ENCODE peak calls at places on chromosome 6, in six cellular contexts. H is foreskin fibroblast, K is heart right ventricle, T is GM06990, P is AG04449, L is brain microvascular endothelial cell. O is an unnamed sample.

GRCh38 chr6:30684386-30685156 is 1.9 kb downstream of the PPP1R18 start:
- DNase-seq in L (no peak), K (peak; percentile 60), H (peak; percentile 67), T (peak; percentile 36), P (no peak), O (no peak)

GRCh38 chr6:125747589-125748533 is 1.6 kb upstream of the HEY2 start:
- DNase-seq in T (peak; percentile 45), H (peak; percentile 30), L (no peak), P (no peak), K (peak; percentile 48), O (no peak)

GRCh38 chr6:17490724-17491123 is 97.3 kb downstream of the CAP2 start:
- DNase-seq in L (no peak), K (no peak), H (no peak), P (no peak), T (no peak), O (no peak)

GRCh38 chr6:11744753-11745152 is 33.9 kb downstream of the ADTRP start:
- DNase-seq in L (peak; percentile 52), K (peak; percentile 84), H (peak; percentile 77), P (no peak), T (no peak), O (peak; percentile 52)

GRCh38 chr6:30227242-30227722 is 14.1 kb upstream of the TRIM26 start:
- DNase-seq in H (no peak), P (no peak), K (no peak), T (no peak), L (no peak), O (no peak)

GRCh38 chr6:105495515-105495914 is 92.6 kb upstream of the PREP start:
- DNase-seq in L (no peak), H (no peak), T (no peak), P (no peak), K (no peak), O (no peak)

GRCh38 chr6:106511274-106512047 is 117.8 kb downstream of the RTN4IP1 start:
- DNase-seq in T (peak; percentile 51), K (no peak), P (no peak), L (no peak), H (peak; percentile 83), O (no peak)

GRCh38 chr6:6319947-6320811 is at the start of gene F13A1:
- DNase-seq in T (peak; percentile 29), L (no peak), P (no peak), K (no peak), H (no peak), O (no peak)

GRCh38 chr6:165515963-165516624 is 146.9 kb downstream of the PDE10A start:
- DNase-seq in H (no peak), P (no peak), T (no peak), L (peak; percentile 25), K (no peak), O (no peak)

GRCh38 chr6:8215631-8216030 is 113.3 kb upstream of the EEF1E1 start:
- DNase-seq in T (no peak), L (peak; percentile 40), P (peak; percentile 29), H (peak; percentile 84), K (no peak), O (peak; percentile 45)

GRCh38 chr6:13305256-13305650 is 23.1 kb downstream of the TBC1D7 start:
- DNase-seq in P (no peak), L (no peak), K (no peak), H (no peak), T (no peak), O (no peak)

GRCh38 chr6:13311155-13311554 is 17.2 kb downstream of the TBC1D7 start:
- DNase-seq in H (no peak), P (no peak), L (no peak), T (no peak), K (no peak), O (no peak)

GRCh38 chr6:13305791-13306190 is 22.5 kb downstream of the TBC1D7 start:
- DNase-seq in K (no peak), H (no peak), L (no peak), P (no peak), T (no peak), O (no peak)

GRCh38 chr6:13307508-13307995 is 20.8 kb downstream of the TBC1D7 start:
- DNase-seq in H (peak; percentile 29), L (peak; percentile 83), T (no peak), P (no peak), K (no peak), O (no peak)

GRCh38 chr6:13308332-13308731 is 20.0 kb downstream of the TBC1D7 start:
- DNase-seq in K (peak; percentile 29), H (no peak), T (no peak), P (no peak), L (no peak), O (no peak)
- H3K4me3 ChIP-seq in K (no peak overlapping the region), H (no peak overlapping the region), T (no peak overlapping the region), P (no peak overlapping the region), L (no peak overlapping the region), O (no peak overlapping the region)

GRCh38 chr6:127117979-127118504 is 429 bp upstream of the RSPO3 start:
- DNase-seq in L (no peak), H (peak; percentile 32), K (no peak), T (peak; percentile 6), P (no peak), O (no peak)
- H3K4me3 ChIP-seq in L (peak overlapping the region; percentile 56), H (peak overlapping the region; percentile 56), K (peak overlapping the region; percentile 21), T (peak overlapping the region; percentile 8), P (peak overlapping the region; percentile 53), O (peak overlapping the region; percentile 50)

GRCh38 chr6:43899830-43900229 is 129.8 kb downstream of the VEGFA start:
- DNase-seq in L (no peak), T (no peak), K (no peak), H (no peak), P (no peak), O (no peak)

GRCh38 chr6:43900560-43901329 is 130.7 kb downstream of the VEGFA start:
- DNase-seq in H (peak; percentile 32), T (no peak), P (no peak), L (no peak), K (no peak), O (no peak)

GRCh38 chr6:43896474-43896873 is 126.5 kb downstream of the VEGFA start:
- DNase-seq in T (no peak), L (no peak), H (no peak), P (no peak), K (no peak), O (no peak)

GRCh38 chr6:43897571-43898302 is 127.7 kb downstream of the VEGFA start:
- DNase-seq in P (no peak), H (no peak), L (no peak), T (no peak), K (no peak), O (no peak)

DNA sequence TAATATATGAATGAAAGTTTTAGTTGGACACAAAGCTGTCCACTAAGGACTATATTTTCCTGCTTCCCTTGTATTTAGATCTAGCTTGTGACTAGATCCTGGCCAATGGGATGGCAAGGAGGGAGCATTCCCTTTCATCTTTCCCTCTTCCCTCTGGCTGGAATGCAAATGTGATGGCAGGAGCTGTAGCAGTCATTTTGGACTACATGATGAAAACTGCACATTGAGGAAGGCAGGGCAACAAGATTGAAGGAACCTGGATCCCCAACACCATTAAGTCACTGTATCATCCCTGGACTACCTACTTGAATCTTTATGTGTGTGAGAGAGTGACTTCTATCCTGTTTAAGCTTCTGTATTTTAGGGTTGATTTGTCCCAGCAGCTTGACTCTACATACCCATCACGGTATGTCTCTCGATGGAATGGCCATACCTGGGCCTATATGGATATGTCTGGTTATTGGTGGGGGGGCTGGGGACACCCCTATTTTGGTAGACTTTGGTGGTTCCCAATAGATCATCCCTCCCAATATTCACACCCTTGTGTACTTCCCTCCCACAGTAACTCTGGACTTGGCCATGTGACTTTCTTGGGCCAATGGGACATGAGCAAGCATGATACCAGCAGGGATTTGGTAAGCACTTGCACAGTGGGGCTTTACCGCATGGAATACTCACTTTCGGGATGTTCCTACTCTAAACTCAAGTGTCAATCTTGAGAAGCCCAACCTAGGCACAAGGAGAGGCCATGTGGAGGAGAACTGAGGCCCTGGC is 128.5 kb downstream of the VEGFA start:
- DNase-seq in K (no peak), H (no peak), L (no peak), P (no peak), T (no peak), O (no peak)
- H3K4me3 ChIP-seq in K (no peak overlapping the region), H (no peak overlapping the region), L (no peak overlapping the region), P (no peak overlapping the region), T (no peak overlapping the region), O (no peak overlapping the region)

DNA sequence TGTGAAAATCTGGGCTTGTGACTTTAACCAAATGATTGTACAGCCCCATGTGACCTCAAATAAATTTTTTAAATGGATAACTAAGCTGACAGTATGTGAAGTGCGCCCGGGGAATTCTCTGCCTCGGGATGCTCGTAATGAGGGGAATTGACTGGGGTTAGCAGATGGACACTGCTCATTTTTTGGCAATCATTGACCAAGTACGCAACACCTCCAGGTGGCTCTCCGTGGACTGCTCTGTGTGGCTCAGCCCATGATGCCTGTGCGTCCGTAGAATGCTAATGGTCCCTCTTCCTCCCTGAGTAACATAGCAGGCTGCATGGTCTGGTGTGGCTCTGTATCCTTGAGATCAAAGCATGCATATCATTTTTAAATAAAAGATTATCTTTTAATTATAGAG is 42.4 kb downstream of the FARS2 start:
- DNase-seq in P (no peak), L (no peak), T (no peak), K (no peak), H (no peak), O (no peak)
- H3K4me3 ChIP-seq in P (no peak overlapping the region), L (no peak overlapping the region), T (no peak overlapping the region), K (no peak overlapping the region), H (no peak overlapping the region), O (no peak overlapping the region)

GRCh38 chr6:112043032-112044007 is 10.6 kb upstream of the CCN6 start:
- DNase-seq in K (peak; percentile 87), L (peak; percentile 93), P (peak; percentile 33), H (peak; percentile 97), T (peak; percentile 82), O (no peak)

GRCh38 chr6:112041535-112041934 is 12.4 kb upstream of the CCN6 start:
- DNase-seq in H (no peak), K (no peak), P (no peak), T (no peak), L (no peak), O (no peak)

GRCh38 chr6:112039431-112039770 is 14.5 kb upstream of the CCN6 start:
- DNase-seq in L (no peak), P (no peak), K (no peak), T (no peak), H (no peak), O (no peak)

GRCh38 chr6:112038756-112039430 is 15.0 kb upstream of the CCN6 start:
- DNase-seq in P (no peak), T (no peak), L (no peak), H (peak; percentile 30), K (no peak), O (no peak)

GRCh38 chr6:112040933-112041332 is 13.0 kb upstream of the CCN6 start:
- DNase-seq in T (no peak), P (no peak), L (no peak), H (peak; percentile 42), K (no peak), O (no peak)
- H3K4me3 ChIP-seq in T (no peak overlapping the region), P (no peak overlapping the region), L (no peak overlapping the region), H (no peak overlapping the region), K (no peak overlapping the region), O (no peak overlapping the region)

O was measured in kidney epithelial cell.